ENCODE peak calls at places on chromosomes 6 and 20, in six cellular contexts. I is MM.1S; K is DMS153; P is effector memory CD8-positive, alpha-beta T cell; D is AG04449; E is stimulated activated CD8-positive, alpha-beta memory T cell treated with anti-CD3 and anti-CD28 coated beads, Interleukin-12 subunit alpha, Interleukin-12 subunit beta, amount 100 ng/mL, for 4 hours. N is an unnamed sample.

GRCh38 chr20:1171461-1172093 is 13.2 kb downstream of the TMEM74B start:
- DNase-seq in D (no peak), P (no peak), K (no peak), I (peak; percentile 24), E (no peak), N (no peak)

GRCh38 chr6:45423111-45423900 is 45.6 kb upstream of the SUPT3H start:
- DNase-seq in D (no peak), P (peak; percentile 12), E (peak; percentile 17), K (no peak), I (peak; percentile 23), N (no peak)

GRCh38 chr20:35506872-35507638 is 22.4 kb downstream of the C20orf173 start:
- DNase-seq in E (no peak), I (no peak), K (no peak), P (no peak), D (no peak), N (no peak)

GRCh38 chr20:10696650-10697049 is 22.9 kb upstream of the JAG1 start:
- DNase-seq in I (no peak), K (no peak), E (no peak), P (no peak), D (no peak), N (peak; percentile 16)

GRCh38 chr20:19986419-19986818 is 30.7 kb upstream of the NAA20 start:
- DNase-seq in D (no peak), I (no peak), K (no peak), E (no peak), P (no peak), N (no peak)

GRCh38 chr20:47559141-47559540 is 57.5 kb downstream of the NCOA3 start:
- DNase-seq in E (no peak), I (no peak), P (no peak), D (no peak), K (no peak), N (no peak)

GRCh38 chr20:53635189-53635588 is 41.5 kb upstream of the ZNF217 start:
- DNase-seq in P (no peak), K (no peak), D (no peak), I (no peak), E (no peak), N (no peak)

GRCh38 chr20:41138217-41138526 is 829 bp downstream of the PLCG1 start:
- DNase-seq in E (no peak), K (no peak), P (no peak), I (no peak), D (no peak), N (no peak)

GRCh38 chr6:1244941-1245340 is 67.0 kb upstream of the FOXQ1 start:
- DNase-seq in E (no peak), P (no peak), K (no peak), I (no peak), D (no peak), N (no peak)

GRCh38 chr6:144217797-144218196 is 67.3 kb upstream of the UTRN start:
- DNase-seq in I (no peak), P (no peak), D (no peak), E (no peak), K (no peak), N (no peak)

GRCh38 chr6:96499781-96500180 is 21.8 kb upstream of the UFL1 start:
- DNase-seq in K (no peak), I (peak; percentile 9), E (peak; percentile 24), D (no peak), P (peak; percentile 72), N (peak; percentile 25)

GRCh38 chr6:2891768-2892170 is 11.3 kb downstream of the SERPINB9 start:
- DNase-seq in K (peak; percentile 35), D (no peak), I (no peak), P (peak; percentile 51), E (no peak), N (no peak)

GRCh38 chr20:46606817-46607190 is 44.5 kb downstream of the SLC13A3 start:
- DNase-seq in D (no peak), P (no peak), E (no peak), K (no peak), I (no peak), N (no peak)

GRCh38 chr6:159968295-159969203 is at the start of gene IGF2R:
- DNase-seq in I (peak; percentile 89), D (no peak), P (peak; percentile 88), E (peak; percentile 89), K (peak; percentile 62), N (peak; percentile 51)

GRCh38 chr20:58569211-58570125 is 54.3 kb upstream of the APCDD1L start:
- DNase-seq in P (no peak), D (no peak), I (no peak), K (no peak), E (no peak), N (no peak)

GRCh38 chr6:31708224-31708623 is 1.6 kb downstream of the LY6G6F start:
- DNase-seq in P (no peak), E (no peak), D (no peak), K (no peak), I (no peak), N (no peak)

GRCh38 chr6:136411453-136412354 is 122.1 kb upstream of the BCLAF1 start:
- DNase-seq in D (no peak), K (no peak), I (no peak), E (no peak), P (no peak), N (no peak)

GRCh38 chr20:24465730-24466129 is 3.7 kb upstream of the SYNDIG1 start:
- DNase-seq in K (no peak), E (no peak), I (no peak), P (no peak), D (no peak), N (no peak)

GRCh38 chr20:41509801-41510200 is 108.4 kb downstream of the CHD6 start:
- DNase-seq in D (no peak), E (no peak), I (no peak), P (no peak), K (no peak), N (no peak)

GRCh38 chr6:11615214-11615602 is 77.7 kb downstream of the TMEM170B start:
- DNase-seq in P (no peak), I (no peak), E (no peak), K (no peak), D (no peak), N (no peak)

GRCh38 chr20:57529160-57529585 is 4.2 kb upstream of the CTCFL start:
- DNase-seq in D (no peak), P (no peak), E (no peak), K (no peak), I (no peak), N (no peak)

GRCh38 chr20:19756756-19757486 is 1.1 kb upstream of the RIN2 start:
- DNase-seq in D (no peak), K (peak; percentile 20), I (no peak), P (no peak), E (no peak), N (peak; percentile 27)

GRCh38 chr20:6940052-6940451 is 172.6 kb downstream of the BMP2 start:
- DNase-seq in P (no peak), E (no peak), K (no peak), I (peak; percentile 75), D (no peak), N (no peak)

GRCh38 chr6:21033575-21034026 is 499.3 kb downstream of the CDKAL1 start:
- DNase-seq in D (peak; percentile 57), E (no peak), P (no peak), K (no peak), I (no peak), N (no peak)

GRCh38 chr20:31566658-31567379 is 38.3 kb upstream of the ID1 start:
- DNase-seq in I (peak; percentile 87), E (peak; percentile 27), K (peak; percentile 89), P (no peak), D (no peak), N (peak; percentile 40)

GRCh38 chr6:144104898-144105487 is 9.6 kb upstream of the SF3B5 start:
- DNase-seq in P (peak; percentile 72), E (no peak), D (peak; percentile 36), I (peak; percentile 63), K (peak; percentile 56), N (peak; percentile 65)

GRCh38 chr6:43644940-43645612 is at the start of gene RSPH9:
- DNase-seq in K (peak; percentile 17), I (peak; percentile 33), E (peak; percentile 32), D (no peak), P (peak; percentile 16), N (peak; percentile 19)

GRCh38 chr6:30518505-30518850 is 29.2 kb downstream of the HLA-E start:
- DNase-seq in D (no peak), K (no peak), E (no peak), I (no peak), P (no peak), N (no peak)

N was measured in NCI-H748 treated with DMSO at 0.1 percent for 48 hours.